ENCODE peak calls at places on chromosomes 11 and 22, in four cellular contexts. F is myocyte, K is progenitor cell of endocrine pancreas, H is AG04449. G is an unnamed sample.

GRCh38 chr11:82080160-82080559 is 653.5 kb downstream of the FAM181B start:
- DNase-seq in K (no peak), F (no peak), H (no peak), G (no peak)

GRCh38 chr11:13140028-13140870 is 131.1 kb downstream of the RASSF10 start:
- DNase-seq in F (peak), K (peak), H (no peak), G (peak)

GRCh38 chr11:2186669-2187266 is 15.2 kb upstream of the TH start:
- DNase-seq in K (no peak), F (no peak), H (no peak), G (peak)

GRCh38 chr11:111378773-111379499 is at the start of gene POU2AF1:
- DNase-seq in H (no peak), F (no peak), K (no peak), G (no peak)

GRCh38 chr22:49936973-49937757 is 18.7 kb downstream of the CRELD2 start:
- DNase-seq in F (peak), H (no peak), K (no peak), G (no peak)

GRCh38 chr11:32713496-32713895 is 81.0 kb downstream of the CCDC73 start:
- DNase-seq in H (no peak), K (no peak), F (peak), G (peak)

GRCh38 chr11:63901660-63902059 is 15.3 kb downstream of the RCOR2 start:
- DNase-seq in F (no peak), H (no peak), K (no peak), G (peak)

GRCh38 chr22:49657275-49657973 is 170.2 kb downstream of the BRD1 start:
- DNase-seq in H (no peak), F (no peak), K (no peak), G (no peak)

GRCh38 chr11:75442161-75442885 is 9.3 kb upstream of the KLHL35 start:
- DNase-seq in H (no peak), K (no peak), F (no peak), G (no peak)

GRCh38 chr11:72293910-72294533 is 50.0 kb upstream of the PHOX2A start:
- DNase-seq in K (no peak), H (no peak), F (no peak), G (no peak)

GRCh38 chr11:105368711-105369110 is 229.1 kb upstream of the CARD18 start:
- DNase-seq in K (no peak), F (no peak), H (no peak), G (no peak)

GRCh38 chr11:114059278-114059983 is at the start of gene ZBTB16:
- DNase-seq in H (no peak), F (peak), K (peak), G (peak)

GRCh38 chr11:12411806-12412727 is 34.7 kb downstream of the PARVA start:
- DNase-seq in K (peak), H (peak), F (peak), G (peak)

GRCh38 chr22:32665676-32666075 is 135.8 kb upstream of the TIMP3 start:
- DNase-seq in K (no peak), H (no peak), F (no peak), G (peak)

GRCh38 chr11:121800704-121801516 is 315.1 kb downstream of the BLID start:
- DNase-seq in K (no peak), H (no peak), F (no peak), G (no peak)

GRCh38 chr11:68545796-68546195 is 85.2 kb downstream of the PPP6R3 start:
- DNase-seq in K (no peak), F (no peak), H (no peak), G (no peak)

GRCh38 chr11:84829162-84829561 is 798.0 kb downstream of the DLG2 start:
- DNase-seq in H (no peak), F (no peak), K (no peak), G (no peak)

GRCh38 chr11:46183819-46184218 is 62.6 kb upstream of the PHF21A start:
- DNase-seq in H (no peak), F (no peak), K (no peak), G (peak)

GRCh38 chr11:35918716-35919115 is 25.1 kb upstream of the LDLRAD3 start:
- DNase-seq in H (no peak), K (no peak), F (peak), G (peak)

GRCh38 chr11:102552447-102553200 is 22.1 kb upstream of the MMP7 start:
- DNase-seq in K (no peak), F (no peak), H (no peak), G (no peak)

GRCh38 chr11:44066732-44067131 is 662 bp downstream of the ACCS start:
- DNase-seq in F (no peak), H (no peak), K (no peak), G (peak)

GRCh38 chr11:7573558-7574296 is 59.9 kb downstream of the PPFIBP2 start:
- DNase-seq in H (no peak), F (no peak), K (no peak), G (no peak)

GRCh38 chr11:14584595-14584994 is 59.0 kb upstream of the PDE3B start:
- DNase-seq in K (no peak), H (no peak), F (no peak), G (no peak)

GRCh38 chr22:47018010-47018910 is 255.8 kb downstream of the TBC1D22A start:
- DNase-seq in K (no peak), H (no peak), F (no peak), G (no peak)

GRCh38 chr22:35761037-35761436 is 43.4 kb downstream of the APOL5 start:
- DNase-seq in K (no peak), F (no peak), H (no peak), G (peak)

G was measured in LHCN-M2.